ENCODE peak calls at places on chromosomes 11 and 22, in five cellular contexts. A is colonic mucosa, U is heart right ventricle, D is thoracic aorta, L is neuronal stem cell. Y is an unnamed sample.
A peak's percentile ranks its signal among the peaks of the same experiment; 100 is the strongest.

GRCh38 chr11:128463386-128463829 is 124.0 kb downstream of the ETS1 start:
- DNase-seq in U (peak; percentile 16), A (no peak), D (peak; percentile 50), L (no peak), Y (no peak)

GRCh38 chr11:62694455-62695167 is 5.3 kb upstream of the LRRN4CL start:
- DNase-seq in D (peak; percentile 54), L (peak; percentile 77), U (peak; percentile 71), A (peak; percentile 84), Y (peak; percentile 88)

GRCh38 chr11:90669094-90669493 is 446.2 kb upstream of the CHORDC1 start:
- DNase-seq in D (no peak), L (no peak), U (no peak), A (no peak), Y (no peak)

GRCh38 chr22:32781695-32782094 is 19.8 kb upstream of the TIMP3 start:
- DNase-seq in D (no peak), U (no peak), A (no peak), L (no peak), Y (no peak)

GRCh38 chr11:35237860-35238715 is 99.1 kb downstream of the CD44 start:
- DNase-seq in U (no peak), A (peak; percentile 61), L (peak; percentile 69), D (no peak), Y (no peak)

GRCh38 chr11:65003282-65003681 is 6.5 kb upstream of the BATF2 start:
- DNase-seq in U (no peak), D (no peak), A (no peak), L (no peak), Y (no peak)

GRCh38 chr11:1208361-1209261 is 14.3 kb upstream of the MUC5B start:
- DNase-seq in A (no peak), D (no peak), L (no peak), U (no peak), Y (peak; percentile 9)

GRCh38 chr11:20373102-20373501 is 9.6 kb downstream of the HTATIP2 start:
- DNase-seq in A (no peak), L (no peak), U (no peak), D (no peak), Y (no peak)

GRCh38 chr11:708511-708910 is 2.5 kb downstream of the EPS8L2 start:
- DNase-seq in L (no peak), A (no peak), U (no peak), D (no peak), Y (no peak)

GRCh38 chr22:48182036-48182435 is 1419.6 kb downstream of the TBC1D22A start:
- DNase-seq in A (no peak), U (no peak), L (no peak), D (no peak), Y (no peak)

DNA sequence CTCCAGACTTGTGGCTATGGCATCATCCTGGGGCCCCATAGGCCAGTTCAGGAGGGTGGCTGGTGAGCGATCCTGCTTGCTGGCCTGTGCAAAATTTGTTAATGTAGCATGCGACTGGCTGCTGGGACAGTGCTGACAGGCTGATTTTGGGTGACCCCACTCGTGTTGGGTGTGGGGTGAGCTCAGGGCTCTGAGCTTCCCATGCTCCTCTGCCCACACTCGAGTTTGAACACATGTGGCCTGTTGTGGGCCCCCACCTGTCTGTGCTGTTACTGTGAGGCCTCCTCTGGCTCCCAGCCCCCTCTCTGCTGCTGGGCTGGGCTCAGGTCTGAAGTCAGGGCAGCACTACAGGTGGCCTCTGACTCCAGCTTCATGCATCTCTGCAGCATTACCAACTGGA is 64.4 kb upstream of the MYEOV start:
- DNase-seq in A (no peak), L (no peak), U (no peak), D (no peak), Y (no peak)
- H3K27ac ChIP-seq in A (no peak overlapping the region), L (no peak overlapping the region), U (no peak overlapping the region), D (no peak overlapping the region), Y (no peak overlapping the region)

DNA sequence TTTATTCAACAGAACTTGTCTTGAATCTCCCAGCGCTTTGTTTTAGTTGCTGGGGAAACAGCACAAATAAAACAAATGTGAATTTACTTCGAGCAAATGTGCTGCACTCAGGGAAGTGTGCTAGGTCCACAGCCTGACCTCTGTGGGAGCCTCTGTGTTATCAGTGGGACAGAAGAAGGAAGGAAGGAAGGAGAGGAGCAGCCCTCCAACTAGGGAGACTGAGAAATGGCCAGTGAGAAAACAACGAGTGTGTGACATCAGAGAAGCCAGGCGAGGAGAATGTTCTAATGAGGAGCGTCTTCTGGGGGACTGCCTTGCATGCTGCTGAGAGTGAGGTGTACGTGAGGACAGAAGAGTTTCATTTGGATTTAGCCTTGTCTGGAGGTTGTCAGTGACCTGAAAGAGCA is 42.7 kb downstream of the PPP6R3 start:
- DNase-seq in A (no peak), D (no peak), U (no peak), L (no peak), Y (no peak)
- H3K4me1 ChIP-seq in A (peaks cover 6% of the 10 kb centered on the region), D (peaks cover 49% of the 10 kb centered on the region), U (peaks cover 98% of the 10 kb centered on the region), L (no peaks in the 10 kb centered on the region), Y (peaks cover 60% of the 10 kb centered on the region)

DNA sequence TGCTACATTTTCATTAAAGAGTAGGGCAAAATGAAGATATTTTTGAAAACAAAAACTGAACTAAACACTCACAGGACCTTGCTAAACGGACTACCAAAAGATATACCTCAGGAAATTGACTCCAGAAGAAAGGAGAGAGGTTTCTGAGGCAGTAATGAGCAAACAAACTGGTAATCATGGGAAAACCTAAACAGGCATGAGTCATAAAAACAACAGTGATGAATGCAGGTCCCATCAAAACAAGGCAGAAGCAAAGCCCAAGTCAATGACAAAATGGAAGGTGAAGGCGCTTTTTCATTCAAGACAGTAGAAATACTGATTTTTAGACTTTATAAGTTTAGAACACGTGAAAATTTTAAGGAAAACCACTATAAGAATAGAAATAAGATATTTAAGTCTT is 104.5 kb downstream of the EFCAB6 start:
- DNase-seq in U (no peak), A (no peak), D (no peak), L (no peak), Y (no peak)
- H3K27ac ChIP-seq in U (no peak overlapping the region), A (no peak overlapping the region), D (no peak overlapping the region), L (no peak overlapping the region), Y (no peak overlapping the region)

GRCh38 chr11:79971255-79971654 is 530.4 kb upstream of the TENM4 start:
- DNase-seq in U (no peak), L (no peak), A (no peak), D (no peak), Y (no peak)

GRCh38 chr11:79973701-79974626 is 533.1 kb upstream of the TENM4 start:
- DNase-seq in D (no peak), A (no peak), U (no peak), L (peak; percentile 31), Y (no peak)
- H3K4me1 ChIP-seq in D (no peaks in the 10 kb centered on the region), A (no peaks in the 10 kb centered on the region), U (no peaks in the 10 kb centered on the region), L (peaks cover 3% of the 10 kb centered on the region), Y (no peaks in the 10 kb centered on the region)

GRCh38 chr11:114116357-114116756 is 56.8 kb downstream of the ZBTB16 start:
- DNase-seq in D (no peak), U (no peak), A (no peak), L (no peak), Y (no peak)
- H3K27ac ChIP-seq in D (no peak overlapping the region), U (no peak overlapping the region), A (no peak overlapping the region), L (no peak overlapping the region), Y (no peak overlapping the region)

DNA sequence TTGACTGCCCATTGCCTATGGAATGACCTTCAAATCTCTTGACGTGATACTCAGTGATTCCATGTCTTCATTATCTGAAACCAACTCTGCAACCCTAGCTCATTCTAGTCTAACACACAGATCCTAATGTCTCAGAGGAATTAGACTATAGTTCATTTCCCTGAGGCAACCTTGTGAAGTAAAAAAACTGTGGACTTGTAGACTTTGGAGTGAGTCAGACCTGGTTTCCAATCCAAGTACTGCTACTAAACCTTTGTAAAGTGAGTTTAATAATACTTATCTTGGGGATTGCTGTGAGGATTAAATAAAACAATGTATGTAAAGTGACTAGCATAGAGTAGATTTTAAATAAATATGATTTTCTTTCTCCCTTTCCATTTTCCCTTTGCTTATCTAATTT is 226.1 kb downstream of the BLID start:
- DNase-seq in U (no peak), D (no peak), A (no peak), L (no peak), Y (no peak)
- H3K4me1 ChIP-seq in U (peaks cover 43% of the 10 kb centered on the region), D (peaks cover 29% of the 10 kb centered on the region), A (no peaks in the 10 kb centered on the region), L (peaks cover 6% of the 10 kb centered on the region), Y (no peaks in the 10 kb centered on the region)

GRCh38 chr11:66328036-66328306 is 8.3 kb downstream of the RIN1 start:
- DNase-seq in D (no peak), A (no peak), U (no peak), L (no peak), Y (no peak)
- H3K27ac ChIP-seq in D (no peak overlapping the region), A (peak overlapping the region; percentile 15), U (no peak overlapping the region), L (no peak overlapping the region), Y (no peak overlapping the region)

GRCh38 chr22:37167981-37168647 is 18.4 kb upstream of the IL2RB start:
- DNase-seq in U (no peak), L (no peak), D (no peak), A (no peak), Y (no peak)

GRCh38 chr22:37169412-37169811 is 18.6 kb downstream of the C1QTNF6 start:
- DNase-seq in D (no peak), U (no peak), L (no peak), A (no peak), Y (no peak)

GRCh38 chr22:37172266-37173245 is 15.5 kb downstream of the C1QTNF6 start:
- DNase-seq in U (no peak), A (no peak), L (no peak), D (no peak), Y (no peak)

GRCh38 chr22:37171662-37172061 is 16.4 kb downstream of the C1QTNF6 start:
- DNase-seq in U (no peak), A (no peak), L (no peak), D (no peak), Y (no peak)

DNA sequence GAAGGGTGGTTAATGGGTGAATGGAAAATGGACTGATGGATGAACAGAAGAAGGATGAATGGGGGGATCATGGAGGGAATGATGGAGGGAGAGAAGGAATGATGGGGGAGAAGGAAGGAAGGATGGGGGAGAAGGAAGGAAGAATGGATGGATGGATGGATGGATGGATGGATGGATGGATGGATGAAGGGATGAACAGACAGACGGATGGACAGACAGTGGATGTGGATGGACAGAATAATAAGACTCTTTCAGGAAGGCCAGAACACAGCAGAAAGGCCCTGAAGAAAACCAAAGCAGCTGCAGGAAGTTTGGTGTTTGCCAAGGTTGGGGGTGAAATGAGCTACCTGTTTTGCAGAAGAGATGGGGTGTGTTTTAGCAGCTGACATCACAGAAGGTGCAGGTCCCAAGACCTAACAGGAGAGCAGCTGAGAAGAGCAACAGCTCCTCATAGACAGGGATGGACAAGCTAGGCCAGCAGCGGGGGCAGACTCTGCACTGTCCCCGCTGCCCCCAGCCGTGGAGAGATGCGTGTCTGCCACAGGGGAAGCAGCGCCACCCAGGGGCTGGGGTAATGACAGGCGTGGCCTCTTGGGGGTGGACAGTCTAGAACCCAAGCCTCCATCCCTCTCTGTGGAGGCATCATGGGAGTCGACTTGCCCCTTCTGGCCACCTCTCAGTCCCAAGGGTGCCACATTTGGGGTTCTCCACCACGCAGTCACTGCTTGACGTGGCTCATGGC is 17.9 kb downstream of the C1QTNF6 start:
- DNase-seq in D (no peak), L (no peak), U (no peak), A (no peak), Y (no peak)
- H3K4me1 ChIP-seq in D (peaks cover 4% of the 10 kb centered on the region), L (peaks cover 9% of the 10 kb centered on the region), U (peaks cover 29% of the 10 kb centered on the region), A (peaks cover 5% of the 10 kb centered on the region), Y (peaks cover 3% of the 10 kb centered on the region)

GRCh38 chr22:40585205-40585778 is 51.2 kb downstream of the MRTFA start:
- DNase-seq in D (no peak), L (no peak), A (no peak), U (no peak), Y (no peak)
- H3K27ac ChIP-seq in D (no peak overlapping the region), L (no peak overlapping the region), A (no peak overlapping the region), U (no peak overlapping the region), Y (no peak overlapping the region)

Y was measured in body of pancreas.